ENCODE peak calls at places on chromosomes 4 and X, in nine cellular contexts. One of them, this sample, is unnamed.
A peak's percentile ranks its signal among the peaks of the same experiment; 100 is the strongest.

GRCh38 chr4:183392377-183392776 is 52.1 kb upstream of the CDKN2AIP start:
- DNase-seq in MM.1S: no peak
- DNase-seq in cardiac fibroblast: no peak
- DNase-seq in brain microvascular endothelial cell: no peak
- DNase-seq in AG10803: no peak
- DNase-seq in mesothelial cell of epicardium: no peak
- DNase-seq in pancreas: no peak
- DNase-seq in AG09319: no peak
- DNase-seq in PC-3: no peak
- DNase-seq in this sample: no peak

GRCh38 chr4:114417214-114417613 is 181.4 kb upstream of the UGT8 start:
- DNase-seq in cardiac fibroblast: no peak
- DNase-seq in MM.1S: no peak
- DNase-seq in brain microvascular endothelial cell: no peak
- DNase-seq in mesothelial cell of epicardium: no peak
- DNase-seq in pancreas: no peak
- DNase-seq in PC-3: peak; percentile 13
- DNase-seq in AG09319: no peak
- DNase-seq in AG10803: no peak
- DNase-seq in this sample: no peak

GRCh38 chr4:128690009-128690408 is 119.5 kb upstream of the JADE1 start:
- DNase-seq in mesothelial cell of epicardium: no peak
- DNase-seq in AG09319: no peak
- DNase-seq in PC-3: no peak
- DNase-seq in brain microvascular endothelial cell: no peak
- DNase-seq in MM.1S: no peak
- DNase-seq in pancreas: no peak
- DNase-seq in AG10803: no peak
- DNase-seq in cardiac fibroblast: no peak
- DNase-seq in this sample: no peak

GRCh38 chrX:150575415-150575814 is 7.0 kb downstream of the MTM1 start:
- DNase-seq in PC-3: peak; percentile 98
- DNase-seq in MM.1S: no peak
- DNase-seq in cardiac fibroblast: peak; percentile 59
- DNase-seq in AG09319: no peak
- DNase-seq in mesothelial cell of epicardium: no peak
- DNase-seq in brain microvascular endothelial cell: no peak
- DNase-seq in AG10803: peak; percentile 17
- DNase-seq in pancreas: no peak
- DNase-seq in this sample: no peak

GRCh38 chr4:2069986-2070385 is 10.9 kb downstream of the NAT8L start:
- DNase-seq in cardiac fibroblast: no peak
- DNase-seq in pancreas: peak; percentile 54
- DNase-seq in MM.1S: no peak
- DNase-seq in AG10803: no peak
- DNase-seq in brain microvascular endothelial cell: no peak
- DNase-seq in AG09319: no peak
- DNase-seq in PC-3: no peak
- DNase-seq in mesothelial cell of epicardium: no peak
- DNase-seq in this sample: peak; percentile 9

GRCh38 chr4:2535386-2536192 is 858 bp upstream of the FAM193A start:
- DNase-seq in brain microvascular endothelial cell: no peak
- DNase-seq in pancreas: peak; percentile 65
- DNase-seq in AG10803: peak; percentile 29
- DNase-seq in PC-3: no peak
- DNase-seq in mesothelial cell of epicardium: peak; percentile 39
- DNase-seq in AG09319: no peak
- DNase-seq in cardiac fibroblast: peak; percentile 35
- DNase-seq in MM.1S: peak; percentile 34
- DNase-seq in this sample: peak; percentile 86

GRCh38 chr4:6050551-6050950 is 32.3 kb upstream of the C4orf50 start:
- DNase-seq in cardiac fibroblast: no peak
- DNase-seq in MM.1S: no peak
- DNase-seq in AG10803: no peak
- DNase-seq in pancreas: no peak
- DNase-seq in PC-3: no peak
- DNase-seq in AG09319: no peak
- DNase-seq in mesothelial cell of epicardium: no peak
- DNase-seq in brain microvascular endothelial cell: no peak
- DNase-seq in this sample: no peak

GRCh38 chr4:114041117-114041475 is 61.6 kb upstream of the ARSJ start:
- DNase-seq in AG09319: no peak
- DNase-seq in pancreas: no peak
- DNase-seq in MM.1S: no peak
- DNase-seq in PC-3: peak; percentile 19
- DNase-seq in mesothelial cell of epicardium: no peak
- DNase-seq in cardiac fibroblast: no peak
- DNase-seq in brain microvascular endothelial cell: no peak
- DNase-seq in AG10803: peak; percentile 38
- DNase-seq in this sample: no peak

GRCh38 chr4:62899607-62900364 is 1509.5 kb downstream of the TECRL start:
- DNase-seq in AG10803: no peak
- DNase-seq in mesothelial cell of epicardium: no peak
- DNase-seq in brain microvascular endothelial cell: no peak
- DNase-seq in MM.1S: no peak
- DNase-seq in PC-3: peak; percentile 53
- DNase-seq in AG09319: no peak
- DNase-seq in pancreas: no peak
- DNase-seq in cardiac fibroblast: no peak
- DNase-seq in this sample: no peak

GRCh38 chr4:7498406-7499200 is 63.9 kb upstream of the PSAPL1 start:
- DNase-seq in brain microvascular endothelial cell: no peak
- DNase-seq in pancreas: no peak
- DNase-seq in cardiac fibroblast: no peak
- DNase-seq in AG10803: no peak
- DNase-seq in PC-3: no peak
- DNase-seq in AG09319: no peak
- DNase-seq in mesothelial cell of epicardium: no peak
- DNase-seq in MM.1S: no peak
- DNase-seq in this sample: no peak

GRCh38 chr4:145177511-145177905 is 2.9 kb downstream of the OTUD4 start:
- DNase-seq in brain microvascular endothelial cell: no peak
- DNase-seq in AG09319: no peak
- DNase-seq in pancreas: no peak
- DNase-seq in mesothelial cell of epicardium: no peak
- DNase-seq in AG10803: peak; percentile 47
- DNase-seq in PC-3: peak; percentile 13
- DNase-seq in cardiac fibroblast: peak; percentile 54
- DNase-seq in MM.1S: no peak
- DNase-seq in this sample: no peak

GRCh38 chr4:55635282-55635681 is 816 bp downstream of the NMU start:
- DNase-seq in brain microvascular endothelial cell: no peak
- DNase-seq in mesothelial cell of epicardium: no peak
- DNase-seq in cardiac fibroblast: no peak
- DNase-seq in PC-3: peak; percentile 26
- DNase-seq in AG10803: no peak
- DNase-seq in AG09319: no peak
- DNase-seq in MM.1S: no peak
- DNase-seq in pancreas: no peak
- DNase-seq in this sample: peak; percentile 16

GRCh38 chr4:47876784-47877183 is 37.6 kb downstream of the NFXL1 start:
- DNase-seq in pancreas: no peak
- DNase-seq in cardiac fibroblast: no peak
- DNase-seq in AG09319: no peak
- DNase-seq in mesothelial cell of epicardium: no peak
- DNase-seq in MM.1S: no peak
- DNase-seq in brain microvascular endothelial cell: no peak
- DNase-seq in AG10803: no peak
- DNase-seq in PC-3: no peak
- DNase-seq in this sample: no peak

GRCh38 chrX:38175140-38175539 is 45.5 kb downstream of the SRPX start:
- DNase-seq in AG10803: no peak
- DNase-seq in PC-3: peak; percentile 66
- DNase-seq in brain microvascular endothelial cell: peak; percentile 9
- DNase-seq in pancreas: no peak
- DNase-seq in cardiac fibroblast: peak; percentile 21
- DNase-seq in mesothelial cell of epicardium: no peak
- DNase-seq in AG09319: no peak
- DNase-seq in MM.1S: peak; percentile 30
- DNase-seq in this sample: peak; percentile 27

GRCh38 chr4:5611656-5612187 is 96.6 kb downstream of the EVC2 start:
- DNase-seq in mesothelial cell of epicardium: no peak
- DNase-seq in cardiac fibroblast: no peak
- DNase-seq in PC-3: no peak
- DNase-seq in AG10803: no peak
- DNase-seq in AG09319: no peak
- DNase-seq in MM.1S: no peak
- DNase-seq in brain microvascular endothelial cell: peak; percentile 4
- DNase-seq in pancreas: no peak
- DNase-seq in this sample: no peak

GRCh38 chrX:117538441-117539418 is 577.9 kb downstream of the KLHL13 start:
- DNase-seq in PC-3: no peak
- DNase-seq in AG09319: no peak
- DNase-seq in pancreas: no peak
- DNase-seq in cardiac fibroblast: no peak
- DNase-seq in MM.1S: no peak
- DNase-seq in AG10803: no peak
- DNase-seq in mesothelial cell of epicardium: no peak
- DNase-seq in brain microvascular endothelial cell: no peak
- DNase-seq in this sample: peak; percentile 10

GRCh38 chr4:48139688-48140087 is 5.6 kb upstream of the TXK start:
- DNase-seq in AG09319: no peak
- DNase-seq in mesothelial cell of epicardium: no peak
- DNase-seq in PC-3: peak; percentile 39
- DNase-seq in pancreas: no peak
- DNase-seq in AG10803: peak; percentile 43
- DNase-seq in MM.1S: peak; percentile 23
- DNase-seq in brain microvascular endothelial cell: no peak
- DNase-seq in cardiac fibroblast: no peak
- DNase-seq in this sample: no peak

GRCh38 chr4:7389719-7390118 is 45.0 kb downstream of the PSAPL1 start:
- DNase-seq in cardiac fibroblast: no peak
- DNase-seq in AG09319: no peak
- DNase-seq in PC-3: no peak
- DNase-seq in MM.1S: no peak
- DNase-seq in mesothelial cell of epicardium: no peak
- DNase-seq in brain microvascular endothelial cell: no peak
- DNase-seq in AG10803: no peak
- DNase-seq in pancreas: peak; percentile 38
- DNase-seq in this sample: no peak

GRCh38 chr4:73092868-73093267 is 23.4 kb upstream of the COX18 start:
- DNase-seq in mesothelial cell of epicardium: no peak
- DNase-seq in cardiac fibroblast: no peak
- DNase-seq in PC-3: no peak
- DNase-seq in brain microvascular endothelial cell: no peak
- DNase-seq in AG09319: no peak
- DNase-seq in AG10803: no peak
- DNase-seq in pancreas: no peak
- DNase-seq in MM.1S: no peak
- DNase-seq in this sample: no peak

DNA sequence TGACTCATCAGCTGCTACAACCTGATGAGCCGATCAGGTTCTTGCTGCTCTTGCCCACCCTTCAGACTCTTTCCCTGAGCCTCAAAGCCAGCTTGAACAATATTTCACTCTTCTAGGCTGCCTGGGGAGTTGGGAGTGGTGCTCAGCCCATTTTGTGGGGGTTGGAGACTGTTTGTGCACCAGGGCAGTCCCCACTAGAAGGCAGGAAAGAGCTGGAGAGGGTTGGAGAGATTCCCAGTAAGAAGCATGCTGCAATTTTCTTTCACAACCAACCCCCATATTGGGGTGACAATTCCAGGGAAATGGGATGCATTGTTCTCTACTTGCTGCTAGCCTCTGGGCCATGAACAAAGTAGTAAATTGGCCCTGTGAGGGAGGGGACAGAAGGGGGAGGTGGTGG is 44.1 kb downstream of the SLC16A2 start:
- DNase-seq in AG09319: no peak
- DNase-seq in MM.1S: no peak
- DNase-seq in PC-3: no peak
- DNase-seq in brain microvascular endothelial cell: no peak
- DNase-seq in mesothelial cell of epicardium: no peak
- DNase-seq in AG10803: peak; percentile 49
- DNase-seq in cardiac fibroblast: peak; percentile 23
- DNase-seq in pancreas: no peak
- DNase-seq in this sample: no peak
- TF ChIP-seq CTCF in AG09319: peak; percentile 17
- TF ChIP-seq CTCF in MM.1S: no peak
- TF ChIP-seq CTCF in PC-3: no peak
- TF ChIP-seq CTCF in brain microvascular endothelial cell: peak; percentile 14
- TF ChIP-seq CTCF in mesothelial cell of epicardium: no peak
- TF ChIP-seq CTCF in AG10803: peak; percentile 50
- TF ChIP-seq CTCF in cardiac fibroblast: peak; percentile 13
- TF ChIP-seq CTCF in pancreas: no peak
- TF ChIP-seq CTCF in this sample: no peak

GRCh38 chr4:168871686-168872085 is 138.4 kb downstream of the CBR4 start:
- DNase-seq in pancreas: no peak
- DNase-seq in AG10803: peak; percentile 88
- DNase-seq in MM.1S: no peak
- DNase-seq in brain microvascular endothelial cell: no peak
- DNase-seq in mesothelial cell of epicardium: no peak
- DNase-seq in AG09319: no peak
- DNase-seq in cardiac fibroblast: no peak
- DNase-seq in PC-3: no peak
- DNase-seq in this sample: no peak
- TF ChIP-seq CTCF in pancreas: no peak
- TF ChIP-seq CTCF in AG10803: no peak
- TF ChIP-seq CTCF in MM.1S: no peak
- TF ChIP-seq CTCF in brain microvascular endothelial cell: no peak
- TF ChIP-seq CTCF in mesothelial cell of epicardium: no peak
- TF ChIP-seq CTCF in AG09319: no peak
- TF ChIP-seq CTCF in cardiac fibroblast: no peak
- TF ChIP-seq CTCF in PC-3: no peak
- TF ChIP-seq CTCF in this sample: no peak

DNA sequence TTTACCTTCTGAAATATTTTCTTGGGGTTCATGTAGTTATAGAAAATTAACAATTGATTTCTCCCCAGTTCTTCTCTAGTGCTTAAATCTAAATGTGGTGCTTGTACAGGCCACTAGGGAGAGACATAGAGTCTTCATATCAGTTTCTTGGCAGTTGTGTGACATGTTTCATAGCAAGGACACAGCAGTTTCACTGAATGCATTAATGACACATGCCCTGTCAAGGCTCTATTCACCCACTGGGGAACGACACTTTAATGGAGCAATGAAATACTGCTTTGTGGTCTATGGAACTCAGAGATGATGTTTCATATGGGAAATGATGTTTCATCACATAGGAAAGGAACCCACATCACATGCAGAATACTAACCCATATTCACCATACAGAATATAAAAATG is 2.8 kb downstream of the VEGFC start:
- DNase-seq in AG10803: peak; percentile 88
- DNase-seq in PC-3: peak; percentile 89
- DNase-seq in brain microvascular endothelial cell: peak; percentile 76
- DNase-seq in mesothelial cell of epicardium: no peak
- DNase-seq in cardiac fibroblast: peak; percentile 82
- DNase-seq in MM.1S: peak; percentile 69
- DNase-seq in pancreas: no peak
- DNase-seq in AG09319: no peak
- DNase-seq in this sample: no peak
- TF ChIP-seq CTCF in AG10803: peak; percentile 81
- TF ChIP-seq CTCF in PC-3: peak; percentile 79
- TF ChIP-seq CTCF in brain microvascular endothelial cell: peak; percentile 62
- TF ChIP-seq CTCF in mesothelial cell of epicardium: peak; percentile 25
- TF ChIP-seq CTCF in cardiac fibroblast: peak; percentile 68
- TF ChIP-seq CTCF in MM.1S: peak; percentile 69
- TF ChIP-seq CTCF in pancreas: peak; percentile 8
- TF ChIP-seq CTCF in AG09319: peak; percentile 58
- TF ChIP-seq CTCF in this sample: peak; percentile 66

DNA sequence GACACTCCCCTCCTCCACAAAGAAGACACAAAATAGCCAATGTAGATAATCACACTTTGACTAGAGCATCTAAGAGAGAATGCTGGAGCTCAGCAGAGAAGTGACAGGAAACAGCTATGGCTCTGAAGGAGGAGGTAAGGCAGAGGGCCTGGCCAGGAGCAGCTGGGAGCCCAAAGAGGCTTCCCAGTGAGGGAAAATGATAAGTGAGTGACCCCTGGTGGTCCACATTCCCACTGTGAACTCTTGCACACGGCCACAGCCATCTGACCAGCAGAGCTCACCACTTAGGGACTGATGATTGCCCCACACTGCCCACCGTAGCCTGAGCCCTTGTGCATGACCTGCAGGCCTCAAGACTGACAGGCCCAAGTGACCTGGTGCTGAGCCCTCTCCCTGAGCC is 162.7 kb upstream of the GALNTL6 start:
- DNase-seq in cardiac fibroblast: no peak
- DNase-seq in pancreas: no peak
- DNase-seq in brain microvascular endothelial cell: no peak
- DNase-seq in MM.1S: no peak
- DNase-seq in AG10803: no peak
- DNase-seq in PC-3: no peak
- DNase-seq in AG09319: no peak
- DNase-seq in mesothelial cell of epicardium: no peak
- DNase-seq in this sample: peak; percentile 50
- TF ChIP-seq CTCF in cardiac fibroblast: no peak
- TF ChIP-seq CTCF in pancreas: no peak
- TF ChIP-seq CTCF in brain microvascular endothelial cell: peak; percentile 15
- TF ChIP-seq CTCF in MM.1S: peak; percentile 14
- TF ChIP-seq CTCF in AG10803: no peak
- TF ChIP-seq CTCF in PC-3: no peak
- TF ChIP-seq CTCF in AG09319: no peak
- TF ChIP-seq CTCF in mesothelial cell of epicardium: no peak
- TF ChIP-seq CTCF in this sample: peak; percentile 38